ENCODE peak calls at places on chromosomes 12 and 14, in six cellular contexts. S, E, W, Q, D and M are unnamed samples.

GRCh38 chr12:122948605-122949004 is 17.7 kb downstream of the ABCB9 start:
- DNase-seq in E (no peak), S (no peak), D (no peak), W (no peak), Q (no peak), M (no peak)

GRCh38 chr14:53620325-53620716 is 336.3 kb downstream of the BMP4 start:
- DNase-seq in Q (no peak), D (no peak), S (no peak), E (no peak), W (no peak), M (no peak)

GRCh38 chr12:32240833-32241232 is 134.2 kb downstream of the BICD1 start:
- DNase-seq in E (no peak), Q (no peak), W (no peak), S (no peak), D (no peak), M (no peak)

GRCh38 chr14:99579077-99579836 is 24.8 kb downstream of the CCDC85C start:
- DNase-seq in D (no peak), W (no peak), E (no peak), Q (no peak), S (no peak), M (no peak)

GRCh38 chr12:93358821-93359220 is 18.9 kb upstream of the NUDT4 start:
- DNase-seq in D (no peak), Q (no peak), S (no peak), E (no peak), W (no peak), M (no peak)

GRCh38 chr14:68392393-68393085 is 400.3 kb downstream of the ZFP36L1 start:
- DNase-seq in Q (no peak), D (peak; percentile 73), W (no peak), E (peak; percentile 89), S (no peak), M (peak; percentile 78)

GRCh38 chr14:105582639-105583038 is 56.3 kb downstream of the TMEM121 start:
- DNase-seq in W (peak; percentile 27), D (peak; percentile 33), S (peak; percentile 29), Q (no peak), E (no peak), M (no peak)

GRCh38 chr14:49959822-49960408 is 67.0 kb downstream of the ARF6 start:
- DNase-seq in D (no peak), S (no peak), W (no peak), Q (no peak), E (no peak), M (no peak)

GRCh38 chr14:94795372-94795771 is 25.5 kb upstream of the GSC start:
- DNase-seq in S (no peak), D (no peak), E (no peak), W (no peak), Q (no peak), M (no peak)

GRCh38 chr12:38386238-38386985 is 69.8 kb downstream of the ALG10B start:
- DNase-seq in Q (no peak), E (no peak), S (no peak), W (no peak), D (no peak), M (no peak)

GRCh38 chr14:99513946-99514551 is 32.8 kb downstream of the CCNK start:
- DNase-seq in W (no peak), D (peak; percentile 44), S (peak; percentile 25), Q (no peak), E (no peak), M (peak; percentile 62)

GRCh38 chr14:48709277-48709785 is 876.8 kb downstream of the RPS29 start:
- DNase-seq in D (no peak), E (no peak), Q (no peak), S (no peak), W (no peak), M (no peak)

DNA sequence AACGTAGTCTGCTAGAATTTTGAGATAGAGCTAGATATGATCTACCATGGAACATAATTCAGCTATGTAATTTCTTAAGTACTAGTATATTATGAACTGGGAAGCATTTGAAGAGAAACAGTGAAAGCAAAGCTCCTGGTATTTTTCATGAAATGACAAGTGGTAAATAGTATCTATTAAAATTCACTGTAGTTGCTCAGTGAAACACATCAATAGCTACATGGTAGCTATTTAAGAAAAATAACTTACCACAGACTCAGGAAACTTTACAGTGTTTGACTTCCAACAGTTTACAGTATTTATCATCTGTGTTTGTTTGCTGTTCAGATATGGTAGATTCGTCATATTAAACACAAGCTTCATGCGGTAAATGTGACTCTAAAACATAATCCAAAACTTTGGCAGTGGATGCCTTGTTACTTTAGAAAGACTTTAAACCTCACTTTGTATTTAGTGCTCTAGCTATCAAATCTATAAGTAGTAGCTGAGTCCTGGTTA is 25.2 kb downstream of the WNK1 start:
- DNase-seq in W (no peak), E (no peak), D (no peak), S (no peak), Q (no peak), M (no peak)
- TF ChIP-seq CTCF in W (no peak), E (no peak), D (no peak), S (no peak), Q (no peak), M (no peak)

DNA sequence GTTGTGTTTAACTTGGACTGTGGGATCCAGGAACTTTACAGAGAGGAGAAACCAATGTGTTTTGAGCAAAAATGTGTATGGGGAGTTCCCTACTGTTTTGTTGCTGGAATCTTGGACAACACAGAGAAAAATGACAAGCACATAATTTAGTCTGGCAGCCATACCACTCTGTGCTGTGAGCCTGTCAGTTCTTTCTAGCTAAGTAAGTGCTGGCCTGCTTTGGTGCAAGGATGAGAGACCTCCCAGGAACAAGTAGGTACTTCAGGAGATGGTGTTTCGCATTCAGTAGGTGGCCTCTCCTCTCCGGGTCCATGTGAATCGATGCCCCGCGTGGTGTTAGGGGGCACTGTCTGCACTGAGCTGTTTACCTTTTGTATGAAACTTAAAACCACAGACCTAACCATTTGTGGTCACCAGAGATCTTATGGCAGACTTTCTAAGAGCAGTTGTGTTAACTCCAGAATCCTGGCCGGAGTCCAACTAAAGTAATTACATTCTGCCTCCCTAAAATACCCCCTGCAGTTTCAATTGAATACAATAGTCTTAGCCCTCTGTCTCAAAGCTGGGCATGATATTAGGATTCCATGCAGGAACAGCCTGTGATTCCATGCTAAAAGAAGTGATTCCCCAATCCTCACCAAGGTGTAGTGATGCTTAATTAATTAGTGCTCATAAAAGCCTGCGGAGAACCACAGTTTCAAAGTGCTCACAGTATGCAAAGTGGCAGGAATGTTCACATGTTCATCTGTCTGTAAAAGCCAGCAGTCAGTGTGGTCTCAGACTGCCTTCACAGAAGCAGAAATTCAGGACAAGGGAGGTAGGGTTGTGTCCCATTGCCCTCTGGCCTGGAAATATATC is 64.2 kb downstream of the LLPH start:
- DNase-seq in D (no peak), Q (no peak), E (no peak), W (peak; percentile 99), S (no peak), M (no peak)
- TF ChIP-seq CTCF in D (no peak), Q (no peak), E (no peak), W (peak; percentile 42), S (no peak), M (no peak)

DNA sequence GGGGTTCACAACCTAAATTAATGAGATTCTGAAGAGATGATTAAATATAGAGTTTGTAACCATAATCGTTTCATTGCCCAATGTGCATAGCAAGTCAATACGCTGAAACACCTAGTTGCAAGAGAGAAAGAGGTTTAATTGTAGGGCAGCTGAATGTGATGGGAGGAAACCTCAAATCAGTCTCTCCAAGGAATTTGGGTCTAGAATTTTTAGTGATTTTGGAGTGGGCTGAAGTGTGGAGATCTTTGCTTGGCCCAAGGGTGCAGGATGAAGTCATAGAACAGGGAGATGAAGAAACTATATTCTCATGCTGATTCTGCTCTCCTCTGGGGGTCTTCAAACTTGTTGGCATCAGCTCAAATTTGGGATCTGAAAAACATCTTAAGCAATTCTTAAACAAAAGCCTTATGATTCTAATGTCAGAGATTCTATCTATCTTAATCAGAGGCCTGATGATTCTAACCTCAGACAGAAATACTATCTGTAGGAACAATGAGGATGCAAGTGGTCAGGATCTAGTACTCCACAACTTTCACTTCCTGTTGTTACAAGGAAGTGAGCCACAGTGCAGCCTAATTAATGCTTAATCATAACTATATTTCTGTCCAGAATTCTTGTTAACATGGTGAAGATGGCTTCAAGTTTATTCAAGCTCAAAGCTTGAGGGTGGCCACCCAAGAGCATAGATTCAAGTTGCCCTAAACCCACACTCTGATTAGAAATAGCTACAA is 80.2 kb upstream of the FUT8 start:
- DNase-seq in W (no peak), D (no peak), E (no peak), S (no peak), Q (no peak), M (no peak)
- TF ChIP-seq CTCF in W (no peak), D (no peak), E (no peak), S (no peak), Q (no peak), M (no peak)

GRCh38 chr12:84877340-84877739 is 35.3 kb downstream of the SLC6A15 start:
- DNase-seq in Q (no peak), S (no peak), D (no peak), E (no peak), W (no peak), M (no peak)

GRCh38 chr12:84874825-84875139 is 37.8 kb downstream of the SLC6A15 start:
- DNase-seq in E (no peak), S (no peak), Q (no peak), D (no peak), W (no peak), M (no peak)

GRCh38 chr12:84874125-84874824 is 38.3 kb downstream of the SLC6A15 start:
- DNase-seq in Q (no peak), D (no peak), S (no peak), W (peak; percentile 68), E (no peak), M (no peak)

GRCh38 chr12:84875241-84875640 is 37.4 kb downstream of the SLC6A15 start:
- DNase-seq in S (no peak), Q (no peak), W (peak; percentile 34), D (no peak), E (no peak), M (no peak)
- TF ChIP-seq CTCF in S (no peak), Q (no peak), W (no peak), D (no peak), E (no peak), M (no peak)

DNA sequence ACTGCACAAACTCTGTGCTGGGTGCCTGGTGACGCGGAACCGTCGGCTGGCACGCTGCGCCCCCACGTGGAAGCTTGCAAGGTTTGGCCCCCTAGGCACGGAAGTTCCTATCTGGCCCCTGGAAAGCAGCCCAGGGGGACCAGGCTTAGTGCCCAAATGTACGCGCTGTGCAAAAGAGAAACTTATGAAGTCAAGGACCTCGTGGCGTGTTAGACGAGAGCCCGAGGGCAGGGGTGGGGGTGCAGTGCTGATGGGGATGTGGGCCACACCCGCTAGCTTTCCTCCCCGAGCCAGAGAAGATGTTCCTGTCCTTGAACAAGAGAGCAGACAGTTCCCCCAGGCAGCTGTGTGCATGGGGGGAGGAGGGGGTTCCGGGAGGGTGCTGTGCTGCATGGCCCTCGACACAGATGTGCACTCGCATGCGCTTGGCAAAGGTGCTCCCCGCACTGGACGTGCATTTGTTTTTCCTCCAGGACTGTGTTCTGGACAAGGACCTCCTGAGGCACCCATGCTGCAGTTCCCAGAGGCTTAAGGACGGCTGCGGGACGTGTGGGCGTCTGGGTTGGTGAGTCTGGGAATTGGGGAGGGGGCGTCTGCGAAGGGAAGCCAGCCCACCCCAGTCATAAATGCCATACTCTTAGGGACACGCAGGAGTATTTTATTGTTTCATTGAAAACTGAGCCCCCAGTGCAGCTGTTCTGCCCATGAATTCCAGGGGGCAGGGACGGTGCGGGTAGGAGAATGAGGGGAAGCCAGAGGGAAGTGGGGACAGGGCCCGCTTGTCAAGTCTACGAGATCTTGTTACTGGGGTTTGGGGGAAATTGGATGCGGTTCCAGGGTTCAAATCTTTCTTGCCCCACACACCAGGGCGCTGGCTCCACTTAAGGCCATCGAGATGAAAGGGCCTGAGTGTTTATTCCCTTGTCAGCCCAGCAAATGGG is 80.0 kb downstream of the NTF3 start:
- DNase-seq in D (no peak), S (peak; percentile 61), E (peak; percentile 62), Q (no peak), W (peak; percentile 49), M (no peak)
- TF ChIP-seq CTCF in D (peak; percentile 23), S (peak; percentile 84), E (peak; percentile 63), Q (peak; percentile 68), W (peak; percentile 72), M (peak; percentile 61)

GRCh38 chr14:43795600-43796228 is 711.4 kb downstream of the FSCB start:
- DNase-seq in Q (no peak), E (no peak), S (no peak), W (peak; percentile 53), D (no peak), M (no peak)
- TF ChIP-seq CTCF in Q (no peak), E (peak; percentile 70), S (peak; percentile 78), W (peak; percentile 69), D (no peak), M (no peak)